ENCODE peak calls at places on chromosome 13, in seven cellular contexts. G is central memory CD4-positive, alpha-beta T cell; Y is H54; V is aorta; Q is heart left ventricle; X is kidney tubule cell; O is GM12865. W is an unnamed sample.

GRCh38 chr13:100213576-100213975 is 124.7 kb downstream of the PCCA start:
- DNase-seq in G (no peak), Y (no peak), V (no peak), Q (no peak), X (no peak), O (no peak), W (no peak)

GRCh38 chr13:26560456-26560855 is 3.0 kb downstream of the WASF3 start:
- DNase-seq in G (no peak), Y (no peak), V (no peak), Q (no peak), X (no peak), O (no peak), W (no peak)

GRCh38 chr13:82791035-82791434 is 1091.2 kb downstream of the SLITRK1 start:
- DNase-seq in G (no peak), Y (no peak), V (no peak), Q (no peak), X (no peak), O (no peak), W (no peak)

GRCh38 chr13:26305676-26306075 is 51.7 kb downstream of the CDK8 start:
- DNase-seq in G (no peak), Y (no peak), V (no peak), Q (no peak), X (no peak), O (no peak), W (no peak)

GRCh38 chr13:45830121-45830520 is 21.4 kb downstream of the SIAH3 start:
- DNase-seq in G (no peak), Y (no peak), V (no peak), Q (no peak), X (no peak), O (no peak), W (no peak)

GRCh38 chr13:50787316-50788195 is 55.9 kb downstream of the DLEU7 start:
- DNase-seq in G (no peak), Y (no peak), V (no peak), Q (no peak), X (no peak), O (no peak), W (no peak)

GRCh38 chr13:44013666-44014291 is 134.1 kb downstream of the LACC1 start:
- DNase-seq in G (no peak), Y (peak; percentile 1), V (no peak), Q (no peak), X (peak; percentile 97), O (no peak), W (peak; percentile 1)

GRCh38 chr13:105773241-105773640 is 762.2 kb downstream of the EFNB2 start:
- DNase-seq in G (no peak), Y (no peak), V (no peak), Q (no peak), X (no peak), O (no peak), W (no peak)

GRCh38 chr13:98295371-98295770 is 118.3 kb upstream of the RNF113B start:
- DNase-seq in G (no peak), Y (no peak), V (no peak), Q (no peak), X (no peak), O (no peak), W (no peak)

GRCh38 chr13:105920375-105920774 is 615.1 kb downstream of the EFNB2 start:
- DNase-seq in G (no peak), Y (no peak), V (no peak), Q (no peak), X (peak; percentile 73), O (no peak), W (no peak)

GRCh38 chr13:112042496-112042895 is 24.5 kb upstream of the SOX1 start:
- DNase-seq in G (no peak), Y (no peak), V (no peak), Q (no peak), X (no peak), O (no peak), W (no peak)

GRCh38 chr13:50686547-50686946 is 156.9 kb downstream of the DLEU7 start:
- DNase-seq in G (no peak), Y (no peak), V (no peak), Q (no peak), X (no peak), O (peak; percentile 41), W (no peak)

GRCh38 chr13:101520672-101521071 is 68.2 kb downstream of the ITGBL1 start:
- DNase-seq in G (peak; percentile 27), Y (peak; percentile 55), V (no peak), Q (no peak), X (peak; percentile 77), O (peak; percentile 13), W (no peak)